ENCODE peak calls at places on chromosome 22, in eight cellular contexts. L, F, S, X, Y, V, Q and P are unnamed samples.

GRCh38 chr22:45446216-45446615 is 32.7 kb downstream of the RIBC2 start:
- DNase-seq in L (no peak), F (no peak), S (no peak), X (no peak), Y (no peak), V (no peak), Q (peak; percentile 83), P (peak; percentile 38)

GRCh38 chr22:33438273-33438672 is 380.1 kb upstream of the SYN3 start:
- DNase-seq in L (no peak), F (peak; percentile 0), S (no peak), X (no peak), Y (peak; percentile 67), V (no peak), Q (peak; percentile 92), P (peak; percentile 96)

GRCh38 chr22:50620861-50621490 is 7.0 kb downstream of the ARSA start:
- DNase-seq in L (no peak), F (no peak), S (peak; percentile 66), X (peak; percentile 54), Y (peak; percentile 7), V (peak; percentile 62), Q (peak; percentile 36), P (no peak)

GRCh38 chr22:29883045-29883830 is at the start of gene MTMR3:
- DNase-seq in L (peak; percentile 91), F (peak; percentile 90), S (peak; percentile 94), X (peak; percentile 98), Y (peak; percentile 90), V (peak; percentile 83), Q (peak; percentile 92), P (peak; percentile 88)

GRCh38 chr22:29938285-29938693 is 55.3 kb downstream of the MTMR3 start:
- DNase-seq in L (no peak), F (peak; percentile 20), S (no peak), X (no peak), Y (no peak), V (peak; percentile 52), Q (no peak), P (no peak)

GRCh38 chr22:36244522-36245391 is 5.4 kb upstream of the APOL2 start:
- DNase-seq in L (no peak), F (no peak), S (no peak), X (no peak), Y (peak; percentile 46), V (no peak), Q (peak; percentile 55), P (peak; percentile 72)

GRCh38 chr22:49968313-49968830 is 7.8 kb downstream of the PIM3 start:
- DNase-seq in L (no peak), F (no peak), S (no peak), X (peak; percentile 34), Y (no peak), V (no peak), Q (no peak), P (no peak)

GRCh38 chr22:20721409-20722218 is 52.3 kb upstream of the SERPIND1 start:
- DNase-seq in L (no peak), F (no peak), S (no peak), X (no peak), Y (no peak), V (no peak), Q (no peak), P (no peak)

GRCh38 chr22:43151251-43152000 is at the start of gene TSPO:
- DNase-seq in L (peak; percentile 59), F (peak; percentile 68), S (peak; percentile 67), X (peak; percentile 74), Y (peak; percentile 37), V (peak; percentile 82), Q (peak; percentile 82), P (peak; percentile 41)

GRCh38 chr22:49281467-49282340 is 546.0 kb downstream of the BRD1 start:
- DNase-seq in L (no peak), F (no peak), S (no peak), X (no peak), Y (no peak), V (no peak), Q (no peak), P (no peak)

GRCh38 chr22:45200862-45201511 is 37.3 kb downstream of the NUP50 start:
- DNase-seq in L (no peak), F (peak; percentile 66), S (no peak), X (no peak), Y (peak; percentile 90), V (no peak), Q (no peak), P (peak; percentile 93)

GRCh38 chr22:31096637-31097274 is 10.6 kb downstream of the SELENOM start:
- DNase-seq in L (no peak), F (no peak), S (no peak), X (no peak), Y (no peak), V (no peak), Q (no peak), P (no peak)

GRCh38 chr22:45709866-45710265 is 38.2 kb downstream of the ATXN10 start:
- DNase-seq in L (no peak), F (peak; percentile 90), S (no peak), X (no peak), Y (peak; percentile 47), V (no peak), Q (peak; percentile 90), P (peak; percentile 28)

GRCh38 chr22:49586244-49586748 is 241.4 kb downstream of the BRD1 start:
- DNase-seq in L (no peak), F (no peak), S (no peak), X (no peak), Y (no peak), V (no peak), Q (peak; percentile 3), P (no peak)

GRCh38 chr22:45903355-45904149 is 73.4 kb downstream of the WNT7B start:
- DNase-seq in L (no peak), F (peak; percentile 77), S (peak; percentile 29), X (no peak), Y (peak; percentile 82), V (no peak), Q (peak; percentile 74), P (peak; percentile 72)

GRCh38 chr22:45807156-45807915 is 135.7 kb downstream of the ATXN10 start:
- DNase-seq in L (no peak), F (peak; percentile 51), S (no peak), X (no peak), Y (peak; percentile 20), V (no peak), Q (peak; percentile 21), P (peak; percentile 43)

GRCh38 chr22:31223786-31224191 is 11.7 kb downstream of the LIMK2 start:
- DNase-seq in L (no peak), F (no peak), S (no peak), X (no peak), Y (no peak), V (no peak), Q (no peak), P (no peak)

GRCh38 chr22:44286673-44287072 is 26.1 kb downstream of the SHISAL1 start:
- DNase-seq in L (peak; percentile 20), F (no peak), S (no peak), X (no peak), Y (no peak), V (no peak), Q (peak; percentile 95), P (no peak)

GRCh38 chr22:25027959-25028840 is 75.7 kb downstream of the KIAA1671 start:
- DNase-seq in L (no peak), F (peak; percentile 13), S (peak; percentile 75), X (no peak), Y (peak; percentile 22), V (no peak), Q (peak; percentile 35), P (no peak)

GRCh38 chr22:21951931-21952465 is 650 bp downstream of the PPM1F start:
- DNase-seq in L (no peak), F (peak; percentile 63), S (peak; percentile 65), X (peak; percentile 41), Y (peak; percentile 48), V (no peak), Q (peak; percentile 76), P (peak; percentile 63)

GRCh38 chr22:33654173-33654890 is 265.9 kb downstream of the LARGE1 start:
- DNase-seq in L (no peak), F (no peak), S (no peak), X (no peak), Y (no peak), V (no peak), Q (no peak), P (no peak)

GRCh38 chr22:46250035-46250782 is at the start of gene CDPF1:
- DNase-seq in L (peak; percentile 86), F (peak; percentile 90), S (peak; percentile 89), X (peak; percentile 94), Y (peak; percentile 77), V (peak; percentile 96), Q (peak; percentile 93), P (peak; percentile 75)

GRCh38 chr22:39266398-39267030 is 21.7 kb upstream of the PDGFB start:
- DNase-seq in L (no peak), F (no peak), S (no peak), X (no peak), Y (no peak), V (peak; percentile 85), Q (peak; percentile 43), P (peak; percentile 60)

GRCh38 chr22:28594784-28595324 is 84.8 kb downstream of the TTC28 start:
- DNase-seq in L (no peak), F (peak; percentile 75), S (peak; percentile 81), X (no peak), Y (peak; percentile 76), V (peak; percentile 41), Q (peak; percentile 86), P (peak; percentile 62)

GRCh38 chr22:30416403-30416802 is 9.2 kb upstream of the MTFP1 start:
- DNase-seq in L (no peak), F (peak; percentile 39), S (no peak), X (no peak), Y (peak; percentile 21), V (no peak), Q (peak; percentile 42), P (no peak)

GRCh38 chr22:19892925-19893324 is 38.3 kb upstream of the GNB1L start:
- DNase-seq in L (no peak), F (peak; percentile 45), S (peak; percentile 32), X (no peak), Y (no peak), V (no peak), Q (no peak), P (peak; percentile 23)

GRCh38 chr22:41587347-41587723 is 2.3 kb downstream of the PMM1 start:
- DNase-seq in L (no peak), F (no peak), S (no peak), X (no peak), Y (no peak), V (no peak), Q (no peak), P (no peak)

GRCh38 chr22:47080100-47080499 is 317.6 kb downstream of the TBC1D22A start:
- DNase-seq in L (no peak), F (no peak), S (no peak), X (no peak), Y (no peak), V (no peak), Q (no peak), P (no peak)

GRCh38 chr22:43230983-43231723 is 44.2 kb upstream of the TTLL12 start:
- DNase-seq in L (peak; percentile 21), F (peak; percentile 65), S (peak; percentile 77), X (peak; percentile 68), Y (peak; percentile 30), V (peak; percentile 85), Q (peak; percentile 61), P (peak; percentile 9)

GRCh38 chr22:39215430-39216142 is 29.2 kb downstream of the PDGFB start:
- DNase-seq in L (no peak), F (peak; percentile 20), S (no peak), X (peak; percentile 24), Y (no peak), V (peak; percentile 68), Q (no peak), P (no peak)

GRCh38 chr22:40050258-40050657 is 55.5 kb downstream of the FAM83F start:
- DNase-seq in L (no peak), F (no peak), S (no peak), X (no peak), Y (no peak), V (peak; percentile 73), Q (no peak), P (no peak)

GRCh38 chr22:43642319-43642718 is 169.8 kb downstream of the EFCAB6 start:
- DNase-seq in L (no peak), F (no peak), S (no peak), X (no peak), Y (no peak), V (no peak), Q (no peak), P (no peak)

GRCh38 chr22:45511847-45512261 is 9.2 kb downstream of the FBLN1 start:
- DNase-seq in L (peak; percentile 66), F (peak; percentile 33), S (no peak), X (no peak), Y (peak; percentile 92), V (no peak), Q (peak; percentile 95), P (peak; percentile 98)

GRCh38 chr22:46792841-46793261 is 30.4 kb downstream of the TBC1D22A start:
- DNase-seq in L (no peak), F (no peak), S (no peak), X (no peak), Y (no peak), V (no peak), Q (no peak), P (no peak)